ENCODE peak calls at places on chromosomes 6 and 20, in six cellular contexts. L is H9, Q is COR-L47, E is hepatocyte, O is heart right ventricle, Z is A549. W is an unnamed sample.

GRCh38 chr20:3783516-3784225 is 2.4 kb upstream of the SPEF1 start:
- DNase-seq in L (no peak), Q (no peak), E (no peak), O (peak; percentile 4), Z (no peak), W (no peak)

GRCh38 chr6:105038259-105038658 is 81.4 kb downstream of the LIN28B start:
- DNase-seq in L (peak; percentile 49), Q (no peak), E (no peak), O (no peak), Z (peak; percentile 6), W (no peak)

GRCh38 chr6:8059129-8059528 is 5.1 kb downstream of the BLOC1S5 start:
- DNase-seq in L (no peak), Q (peak; percentile 28), E (peak; percentile 30), O (no peak), Z (peak; percentile 25), W (no peak)

GRCh38 chr6:21594427-21595264 is 1.1 kb downstream of the SOX4 start:
- DNase-seq in L (no peak), Q (peak; percentile 41), E (peak; percentile 63), O (peak; percentile 57), Z (peak; percentile 58), W (no peak)

GRCh38 chr20:50996901-50997830 is 25.7 kb downstream of the KCNG1 start:
- DNase-seq in L (no peak), Q (no peak), E (no peak), O (no peak), Z (no peak), W (peak; percentile 39)

GRCh38 chr6:162730502-162730901 is 2.7 kb downstream of the PACRG start:
- DNase-seq in L (no peak), Q (no peak), E (no peak), O (no peak), Z (no peak), W (no peak)

GRCh38 chr6:161439093-161439492 is 165.2 kb upstream of the AGPAT4 start:
- DNase-seq in L (no peak), Q (peak; percentile 68), E (no peak), O (peak; percentile 88), Z (peak; percentile 63), W (no peak)

GRCh38 chr6:157278171-157278570 is 45.1 kb downstream of the TMEM242 start:
- DNase-seq in L (no peak), Q (no peak), E (no peak), O (no peak), Z (no peak), W (no peak)

GRCh38 chr6:129475477-129476247 is 234.3 kb downstream of the ARHGAP18 start:
- DNase-seq in L (peak; percentile 28), Q (no peak), E (no peak), O (no peak), Z (no peak), W (no peak)

GRCh38 chr20:33915726-33916331 is 77.9 kb upstream of the RALY start:
- DNase-seq in L (peak; percentile 59), Q (no peak), E (peak; percentile 13), O (no peak), Z (peak; percentile 32), W (no peak)

GRCh38 chr6:39441986-39442385 is 119.5 kb upstream of the KCNK16 start:
- DNase-seq in L (no peak), Q (no peak), E (no peak), O (no peak), Z (no peak), W (no peak)

GRCh38 chr6:2531426-2532208 is 219.1 kb downstream of the MYLK4 start:
- DNase-seq in L (no peak), Q (no peak), E (no peak), O (no peak), Z (no peak), W (no peak)

GRCh38 chr6:119612176-119612870 is 262.8 kb upstream of the MAN1A1 start:
- DNase-seq in L (no peak), Q (no peak), E (no peak), O (no peak), Z (no peak), W (no peak)

GRCh38 chr6:43682724-43683429 is 4.7 kb downstream of the MRPS18A start:
- DNase-seq in L (no peak), Q (no peak), E (no peak), O (no peak), Z (no peak), W (no peak)

GRCh38 chr6:98777762-98778161 is 56.6 kb upstream of the POU3F2 start:
- DNase-seq in L (no peak), Q (no peak), E (no peak), O (no peak), Z (no peak), W (no peak)

GRCh38 chr6:26118999-26119398 is 31.8 kb downstream of the HFE start:
- DNase-seq in L (no peak), Q (peak; percentile 22), E (no peak), O (no peak), Z (peak; percentile 64), W (no peak)

GRCh38 chr20:38270869-38271608 is 10.5 kb upstream of the KIAA1755 start:
- DNase-seq in L (no peak), Q (no peak), E (peak; percentile 58), O (peak; percentile 84), Z (peak; percentile 32), W (no peak)

GRCh38 chr6:84426002-84426705 is 198.7 kb upstream of the CEP162 start:
- DNase-seq in L (no peak), Q (no peak), E (no peak), O (no peak), Z (no peak), W (no peak)

GRCh38 chr6:72819609-72820008 is 197.7 kb downstream of the KCNQ5 start:
- DNase-seq in L (no peak), Q (no peak), E (no peak), O (no peak), Z (no peak), W (no peak)

GRCh38 chr6:12635813-12636212 is 80.8 kb upstream of the PHACTR1 start:
- DNase-seq in L (no peak), Q (no peak), E (no peak), O (peak; percentile 12), Z (no peak), W (no peak)

GRCh38 chr6:25883536-25883935 is 9.5 kb upstream of the SLC17A3 start:
- DNase-seq in L (no peak), Q (no peak), E (no peak), O (no peak), Z (no peak), W (no peak)

GRCh38 chr20:14775778-14776177 is 438.4 kb upstream of the FLRT3 start:
- DNase-seq in L (no peak), Q (no peak), E (peak; percentile 71), O (no peak), Z (peak; percentile 89), W (no peak)

GRCh38 chr20:40986774-40987173 is 41.8 kb upstream of the TOP1 start:
- DNase-seq in L (no peak), Q (no peak), E (no peak), O (no peak), Z (no peak), W (no peak)

GRCh38 chr6:107590378-107590777 is 100.5 kb downstream of the SOBP start:
- DNase-seq in L (no peak), Q (no peak), E (no peak), O (no peak), Z (no peak), W (no peak)

GRCh38 chr20:51128198-51128597 is 105.3 kb upstream of the KCNG1 start:
- DNase-seq in L (peak; percentile 9), Q (no peak), E (no peak), O (no peak), Z (peak; percentile 21), W (no peak)

GRCh38 chr6:70707893-70708292 is 40.2 kb downstream of the SMAP1 start:
- DNase-seq in L (no peak), Q (no peak), E (no peak), O (no peak), Z (no peak), W (no peak)

GRCh38 chr6:48535569-48535968 is 424.6 kb upstream of the PTCHD4 start:
- DNase-seq in L (no peak), Q (no peak), E (no peak), O (no peak), Z (no peak), W (no peak)

GRCh38 chr20:3276400-3277015 is 37.5 kb upstream of the SLC4A11 start:
- DNase-seq in L (peak; percentile 56), Q (peak; percentile 48), E (peak; percentile 25), O (no peak), Z (peak; percentile 66), W (peak; percentile 5)

GRCh38 chr6:136604328-136604825 is 54.2 kb upstream of the MAP7 start:
- DNase-seq in L (no peak), Q (no peak), E (no peak), O (no peak), Z (no peak), W (no peak)

GRCh38 chr6:128271527-128271926 is 248.9 kb downstream of the PTPRK start:
- DNase-seq in L (no peak), Q (no peak), E (no peak), O (no peak), Z (no peak), W (peak; percentile 51)

GRCh38 chr6:31053873-31054272 is 43.6 kb downstream of the MUC22 start:
- DNase-seq in L (no peak), Q (peak; percentile 71), E (no peak), O (no peak), Z (no peak), W (no peak)

GRCh38 chr20:43243672-43244269 is 54.1 kb upstream of the PTPRT start:
- DNase-seq in L (peak; percentile 53), Q (no peak), E (no peak), O (no peak), Z (peak; percentile 29), W (no peak)

GRCh38 chr20:13331536-13331935 is 110.5 kb downstream of the ISM1 start:
- DNase-seq in L (no peak), Q (no peak), E (no peak), O (no peak), Z (no peak), W (no peak)

W was measured in NCI-H446.